ENCODE peak calls at places on chromosomes 2 and 18, in nine cellular contexts. K is KG1; F is Ammon's horn; Y is iPS DF 6.9; C is adipocyte; S is NB4; Z is HCEC 1CT; A is naive thymus-derived CD4-positive, alpha-beta T cell; R is tibial artery. Q is an unnamed sample.
A peak's percentile ranks its signal among the peaks of the same experiment; 100 is the strongest.

GRCh38 chr2:241833101-241833937 is 24.3 kb downstream of the NEU4 start:
- DNase-seq in K (no peak), F (no peak), Y (no peak), C (no peak), S (peak; percentile 48), Z (no peak), A (no peak), R (no peak), Q (no peak)

GRCh38 chr2:201414099-201415023 is 36.9 kb downstream of the TRAK2 start:
- DNase-seq in K (no peak), F (no peak), Y (no peak), C (peak; percentile 57), S (no peak), Z (peak; percentile 68), A (no peak), R (no peak), Q (no peak)

GRCh38 chr2:73079636-73080035 is 8.1 kb upstream of the SFXN5 start:
- DNase-seq in K (no peak), F (no peak), Y (no peak), C (no peak), S (no peak), Z (no peak), A (no peak), R (no peak), Q (no peak)

GRCh38 chr18:8235916-8236315 is 373.3 kb upstream of the RAB12 start:
- DNase-seq in K (no peak), F (no peak), Y (no peak), C (no peak), S (no peak), Z (no peak), A (no peak), R (no peak), Q (no peak)

GRCh38 chr2:164896634-164897033 is 55.0 kb upstream of the COBLL1 start:
- DNase-seq in K (peak; percentile 44), F (no peak), Y (no peak), C (peak; percentile 52), S (peak; percentile 25), Z (peak; percentile 78), A (no peak), R (no peak), Q (no peak)

GRCh38 chr18:61628085-61628484 is 264.7 kb downstream of the RNF152 start:
- DNase-seq in K (no peak), F (no peak), Y (no peak), C (no peak), S (no peak), Z (peak; percentile 68), A (no peak), R (no peak), Q (no peak)

GRCh38 chr2:86020984-86021383 is 84.7 kb downstream of the POLR1A start:
- DNase-seq in K (no peak), F (peak; percentile 89), Y (no peak), C (peak; percentile 20), S (no peak), Z (peak; percentile 5), A (no peak), R (peak; percentile 93), Q (no peak)

GRCh38 chr2:241179894-241180293 is 8.6 kb upstream of the ANO7 start:
- DNase-seq in K (no peak), F (peak; percentile 62), Y (no peak), C (no peak), S (no peak), Z (no peak), A (no peak), R (no peak), Q (no peak)

GRCh38 chr2:40346535-40347354 is 105.1 kb downstream of the SLC8A1 start:
- DNase-seq in K (no peak), F (no peak), Y (no peak), C (peak; percentile 72), S (peak; percentile 54), Z (no peak), A (no peak), R (no peak), Q (no peak)

GRCh38 chr2:101809656-101810055 is 112.1 kb downstream of the MAP4K4 start:
- DNase-seq in K (no peak), F (peak; percentile 46), Y (no peak), C (no peak), S (no peak), Z (peak; percentile 55), A (no peak), R (no peak), Q (no peak)

GRCh38 chr18:35110554-35111058 is 69.4 kb downstream of the MAPRE2 start:
- DNase-seq in K (no peak), F (no peak), Y (no peak), C (no peak), S (no peak), Z (no peak), A (no peak), R (no peak), Q (no peak)

GRCh38 chr2:38690499-38691420 is 24.8 kb downstream of the GALM start:
- DNase-seq in K (no peak), F (peak; percentile 62), Y (no peak), C (peak; percentile 90), S (peak; percentile 25), Z (peak; percentile 94), A (no peak), R (peak; percentile 59), Q (no peak)

GRCh38 chr2:16727256-16727655 is 61.6 kb upstream of the CYRIA start:
- DNase-seq in K (no peak), F (peak; percentile 68), Y (no peak), C (peak; percentile 3), S (peak; percentile 21), Z (no peak), A (no peak), R (peak; percentile 66), Q (no peak)

GRCh38 chr18:59952283-59953007 is 52.6 kb downstream of the PMAIP1 start:
- DNase-seq in K (no peak), F (no peak), Y (no peak), C (no peak), S (no peak), Z (no peak), A (no peak), R (no peak), Q (no peak)

GRCh38 chr2:237695201-237695780 is 67.9 kb downstream of the LRRFIP1 start:
- DNase-seq in K (no peak), F (no peak), Y (no peak), C (peak; percentile 91), S (peak; percentile 90), Z (peak; percentile 97), A (peak; percentile 70), R (no peak), Q (peak; percentile 67)

GRCh38 chr2:132466428-132467028 is 49.9 kb downstream of the GPR39 start:
- DNase-seq in K (no peak), F (no peak), Y (no peak), C (no peak), S (no peak), Z (no peak), A (no peak), R (no peak), Q (no peak)

GRCh38 chr2:72222829-72223564 is 75.3 kb upstream of the CYP26B1 start:
- DNase-seq in K (no peak), F (no peak), Y (no peak), C (peak; percentile 79), S (no peak), Z (peak; percentile 79), A (no peak), R (no peak), Q (no peak)

GRCh38 chr2:237535385-237536082 is 30.8 kb upstream of the PRLH start:
- DNase-seq in K (no peak), F (no peak), Y (no peak), C (no peak), S (peak; percentile 71), Z (no peak), A (no peak), R (no peak), Q (no peak)

GRCh38 chr2:85786444-85786843 is 32.7 kb downstream of the ATOH8 start:
- DNase-seq in K (no peak), F (no peak), Y (no peak), C (no peak), S (no peak), Z (no peak), A (no peak), R (peak; percentile 58), Q (no peak)

Q was measured in HL-60.